ENCODE peak calls at places on chromosome 13, in ten cellular contexts. K, M, F, R, G, W, Y, I, V and S are unnamed samples.

GRCh38 chr13:107296804-107297203 is 728.9 kb upstream of the ARGLU1 start:
- DNase-seq in Y (no peak), W (no peak), M (no peak), V (no peak), R (no peak), K (no peak), I (no peak), G (no peak), F (no peak), S (no peak)

GRCh38 chr13:73218181-73218580 is 159.4 kb downstream of the KLF5 start:
- DNase-seq in M (no peak), V (no peak), F (no peak), Y (no peak), R (no peak), K (no peak), G (no peak), I (no peak), W (no peak), S (no peak)

GRCh38 chr13:33933810-33934209 is 115.9 kb downstream of the RFC3 start:
- DNase-seq in R (no peak), G (no peak), K (no peak), W (no peak), F (no peak), I (no peak), M (no peak), Y (no peak), V (no peak), S (no peak)

GRCh38 chr13:39765801-39766463 is 110.5 kb downstream of the COG6 start:
- DNase-seq in W (no peak), M (no peak), Y (no peak), V (no peak), R (peak; percentile 24), I (peak; percentile 51), G (no peak), K (peak; percentile 18), F (peak; percentile 65), S (no peak)

GRCh38 chr13:73902296-73902695 is 231.9 kb downstream of the KLF12 start:
- DNase-seq in F (no peak), V (no peak), W (no peak), G (no peak), K (no peak), I (no peak), M (no peak), R (no peak), Y (no peak), S (no peak)

GRCh38 chr13:35283856-35284255 is 192.6 kb downstream of the MAB21L1 start:
- DNase-seq in W (no peak), R (no peak), K (no peak), G (no peak), Y (no peak), I (no peak), V (no peak), F (no peak), M (no peak), S (no peak)

GRCh38 chr13:105678072-105678471 is 857.4 kb downstream of the EFNB2 start:
- DNase-seq in G (no peak), K (no peak), F (no peak), W (no peak), M (no peak), R (no peak), I (no peak), V (no peak), Y (peak; percentile 49), S (no peak)

GRCh38 chr13:113671066-113672001 is 4.3 kb downstream of the GRK1 start:
- DNase-seq in V (no peak), Y (no peak), K (no peak), M (no peak), G (no peak), F (peak; percentile 43), W (peak; percentile 60), I (peak; percentile 11), R (peak; percentile 5), S (no peak)

GRCh38 chr13:43446126-43446525 is 340.6 kb downstream of the ENOX1 start:
- DNase-seq in G (no peak), M (no peak), Y (no peak), W (no peak), F (no peak), V (no peak), R (no peak), I (no peak), K (no peak), S (no peak)

GRCh38 chr13:48223016-48223385 is 10.0 kb upstream of the ITM2B start:
- DNase-seq in V (no peak), I (no peak), F (no peak), R (no peak), G (no peak), M (no peak), Y (no peak), K (no peak), W (no peak), S (no peak)

GRCh38 chr13:48222358-48223015 is 10.5 kb upstream of the ITM2B start:
- DNase-seq in W (peak; percentile 75), F (peak; percentile 62), M (peak; percentile 72), G (no peak), K (peak; percentile 39), V (no peak), R (peak; percentile 27), Y (no peak), I (peak; percentile 62), S (no peak)

GRCh38 chr13:48216204-48216711 is 16.7 kb upstream of the ITM2B start:
- DNase-seq in M (no peak), Y (no peak), F (no peak), W (no peak), K (no peak), R (no peak), V (no peak), I (no peak), G (no peak), S (no peak)

GRCh38 chr13:48220592-48221300 is 12.3 kb upstream of the ITM2B start:
- DNase-seq in K (no peak), M (no peak), R (no peak), G (no peak), V (no peak), W (no peak), Y (no peak), F (no peak), I (no peak), S (no peak)

GRCh38 chr13:48221301-48222190 is 11.5 kb upstream of the ITM2B start:
- DNase-seq in F (no peak), I (peak; percentile 59), G (no peak), V (no peak), M (no peak), W (no peak), Y (no peak), R (peak; percentile 20), K (no peak), S (no peak)
- H3K4me1 ChIP-seq in F (no peaks in the 10 kb centered on the region), I (peaks cover 10% of the 10 kb centered on the region), G (peaks cover 35% of the 10 kb centered on the region), V (peaks cover 54% of the 10 kb centered on the region), M (no peaks in the 10 kb centered on the region), W (peaks cover 31% of the 10 kb centered on the region), Y (peaks cover 4% of the 10 kb centered on the region), R (no peaks in the 10 kb centered on the region), K (no peaks in the 10 kb centered on the region), S (no peaks in the 10 kb centered on the region)

GRCh38 chr13:31044658-31045620 is 112.5 kb downstream of the TEX26 start:
- DNase-seq in I (no peak), W (no peak), M (no peak), G (no peak), K (no peak), V (no peak), F (no peak), R (no peak), Y (no peak), S (no peak)

GRCh38 chr13:31043891-31044657 is 111.6 kb downstream of the TEX26 start:
- DNase-seq in V (peak; percentile 86), R (peak; percentile 52), M (peak; percentile 88), G (peak; percentile 39), Y (peak; percentile 58), I (peak; percentile 75), K (peak; percentile 74), F (peak; percentile 80), W (peak; percentile 88), S (peak; percentile 86)

GRCh38 chr13:31046711-31047279 is 114.3 kb downstream of the TEX26 start:
- DNase-seq in Y (no peak), K (peak; percentile 25), I (peak; percentile 50), V (peak; percentile 36), W (no peak), R (no peak), M (no peak), F (no peak), G (no peak), S (no peak)

GRCh38 chr13:31048521-31048920 is 113.2 kb downstream of the HSPH1 start:
- DNase-seq in K (no peak), V (no peak), Y (no peak), F (no peak), M (no peak), G (no peak), W (no peak), I (no peak), R (no peak), S (no peak)

GRCh38 chr13:31045621-31046081 is 113.2 kb downstream of the TEX26 start:
- DNase-seq in M (peak; percentile 74), K (peak; percentile 54), Y (no peak), G (no peak), I (peak; percentile 62), R (peak; percentile 36), W (peak; percentile 90), F (no peak), V (peak; percentile 71), S (peak; percentile 15)
- H3K27ac ChIP-seq in M (no peak overlapping the region), K (peak overlapping the region; percentile 42), Y (no peak overlapping the region), G (peak overlapping the region; percentile 82), I (peak overlapping the region; percentile 68), R (no peak overlapping the region), W (peak overlapping the region; percentile 77), F (peak overlapping the region; percentile 63), V (no peak overlapping the region), S (no peak overlapping the region)

GRCh38 chr13:27869436-27870090 is 50.2 kb upstream of the PDX1 start:
- DNase-seq in G (no peak), M (no peak), W (no peak), F (no peak), R (no peak), Y (no peak), V (no peak), I (no peak), K (no peak), S (no peak)
- TF ChIP-seq CTCF in G (no peak), M (no peak), W (no peak), F (no peak), R (no peak), Y (no peak), V (peak; percentile 4), I (no peak), K (no peak), S (no peak)

GRCh38 chr13:41458939-41459753 is 1.8 kb downstream of the RGCC start:
- DNase-seq in G (peak; percentile 5), V (peak; percentile 76), W (peak; percentile 70), R (peak; percentile 35), K (peak; percentile 37), M (no peak), F (no peak), I (peak; percentile 20), Y (peak; percentile 44), S (no peak)

GRCh38 chr13:41459754-41460111 is 2.4 kb downstream of the RGCC start:
- DNase-seq in G (no peak), I (no peak), K (no peak), R (no peak), F (no peak), V (no peak), W (no peak), M (no peak), Y (no peak), S (no peak)

GRCh38 chr13:41461527-41462124 is 4.3 kb downstream of the RGCC start:
- DNase-seq in Y (no peak), I (no peak), G (no peak), V (no peak), R (no peak), W (no peak), M (no peak), F (no peak), K (no peak), S (no peak)

GRCh38 chr13:41462427-41462826 is 5.1 kb downstream of the RGCC start:
- DNase-seq in F (no peak), M (no peak), Y (no peak), I (no peak), R (no peak), W (no peak), V (no peak), K (no peak), G (no peak), S (no peak)

GRCh38 chr13:41460930-41461329 is 3.6 kb downstream of the RGCC start:
- DNase-seq in I (no peak), M (no peak), R (no peak), K (no peak), W (no peak), G (no peak), Y (no peak), F (no peak), V (no peak), S (no peak)
- H3K4me1 ChIP-seq in I (no peaks in the 10 kb centered on the region), M (peaks cover 16% of the 10 kb centered on the region), R (peaks cover 11% of the 10 kb centered on the region), K (peaks cover 14% of the 10 kb centered on the region), W (peaks cover 24% of the 10 kb centered on the region), G (peaks cover 60% of the 10 kb centered on the region), Y (no peaks in the 10 kb centered on the region), F (no peaks in the 10 kb centered on the region), V (peaks cover 63% of the 10 kb centered on the region), S (no peaks in the 10 kb centered on the region)